ENCODE peak calls at places on chromosomes 16 and 17, in eight cellular contexts. Z is NCI-H2081; J is activated naive CD8-positive, alpha-beta T cell treated with anti-CD3 and anti-CD28 coated beads, Interleukin-2, amount 10 ng/mL, durations not matched to agents 7 days and 5 days; D is ureter; H is activated T-cell treated with anti-CD3 and anti-CD28 coated beads for 1 hour; P is caudate nucleus; F is GM23338; I is foreskin melanocyte. B is an unnamed sample.
A peak's percentile ranks its signal among the peaks of the same experiment; 100 is the strongest.

GRCh38 chr16:88002749-88003148 is 51.5 kb downstream of the BANP start:
- DNase-seq in I (no peak), Z (no peak), D (no peak), P (no peak), J (no peak), F (no peak), H (no peak), B (no peak)

GRCh38 chr17:66365204-66365524 is 62.8 kb downstream of the PRKCA start:
- DNase-seq in F (no peak), I (no peak), D (no peak), J (no peak), H (no peak), Z (no peak), P (no peak), B (no peak)

GRCh38 chr17:17437461-17437860 is 39.3 kb upstream of the MED9 start:
- DNase-seq in I (no peak), F (no peak), J (no peak), H (no peak), Z (no peak), D (no peak), P (no peak), B (no peak)

GRCh38 chr16:17483266-17483864 is 12.6 kb upstream of the XYLT1 start:
- DNase-seq in H (no peak), I (no peak), F (no peak), Z (no peak), P (no peak), J (no peak), D (no peak), B (no peak)

GRCh38 chr17:82257473-82257872 is 16.0 kb downstream of the CSNK1D start:
- DNase-seq in I (no peak), F (peak; percentile 65), P (peak; percentile 39), D (no peak), H (peak; percentile 48), Z (peak; percentile 17), J (no peak), B (peak; percentile 72)

GRCh38 chr17:29176500-29177351 is 3.5 kb downstream of the MYO18A start:
- DNase-seq in F (peak; percentile 80), I (no peak), Z (peak; percentile 88), P (no peak), J (peak; percentile 67), H (peak; percentile 43), D (no peak), B (peak; percentile 24)

GRCh38 chr16:5490499-5490898 is 392.9 kb upstream of the EEF2KMT start:
- DNase-seq in J (peak; percentile 50), Z (no peak), D (no peak), P (no peak), I (peak; percentile 22), F (peak; percentile 85), H (no peak), B (no peak)

GRCh38 chr16:86051376-86052114 is 152.6 kb downstream of the IRF8 start:
- DNase-seq in D (no peak), F (no peak), I (no peak), J (no peak), Z (no peak), H (no peak), P (no peak), B (no peak)

GRCh38 chr16:29745853-29746345 is at the start of gene C16orf54:
- DNase-seq in D (peak; percentile 74), Z (no peak), P (no peak), F (peak; percentile 50), I (no peak), J (peak; percentile 88), H (peak; percentile 84), B (peak; percentile 96)

GRCh38 chr16:11799509-11800384 is 2.7 kb upstream of the ZC3H7A start:
- DNase-seq in Z (no peak), H (no peak), F (no peak), P (no peak), D (no peak), J (no peak), I (no peak), B (no peak)

GRCh38 chr17:48894886-48895285 is 2.3 kb downstream of the ATP5MC1 start:
- DNase-seq in Z (peak; percentile 33), J (no peak), F (no peak), I (no peak), H (no peak), P (no peak), D (no peak), B (no peak)

GRCh38 chr16:89801800-89802199 is 14.6 kb downstream of the FANCA start:
- DNase-seq in F (no peak), I (no peak), P (no peak), Z (no peak), J (no peak), H (no peak), D (no peak), B (no peak)

GRCh38 chr17:29054835-29055234 is 11.9 kb downstream of the PIPOX start:
- DNase-seq in F (no peak), Z (no peak), P (no peak), D (no peak), J (no peak), H (no peak), I (no peak), B (no peak)

GRCh38 chr17:31935512-31935911 is 1.3 kb upstream of the SUZ12 start:
- DNase-seq in P (no peak), Z (no peak), D (no peak), I (no peak), F (no peak), H (no peak), J (no peak), B (no peak)

GRCh38 chr17:40596261-40596919 is 31.1 kb upstream of the CCR7 start:
- DNase-seq in P (no peak), D (no peak), Z (peak; percentile 33), I (peak; percentile 3), F (peak; percentile 54), J (no peak), H (no peak), B (no peak)

GRCh38 chr17:73013816-73014663 is 78.4 kb downstream of the SLC39A11 start:
- DNase-seq in H (no peak), Z (peak; percentile 36), D (no peak), P (no peak), J (no peak), F (peak; percentile 34), I (no peak), B (no peak)

GRCh38 chr16:4882261-4882632 is 35.0 kb downstream of the UBN1 start:
- DNase-seq in Z (no peak), J (no peak), H (no peak), F (no peak), I (no peak), D (no peak), P (no peak), B (no peak)

GRCh38 chr16:31202402-31203385 is at the start of gene PYCARD:
- DNase-seq in J (peak; percentile 71), I (no peak), P (no peak), H (no peak), F (peak; percentile 66), Z (no peak), D (peak; percentile 70), B (peak; percentile 41)

GRCh38 chr17:17765359-17765758 is 71.4 kb downstream of the SREBF1 start:
- DNase-seq in I (no peak), D (no peak), J (no peak), P (peak; percentile 13), F (no peak), Z (no peak), H (no peak), B (no peak)

GRCh38 chr16:56988161-56988947 is 1.0 kb upstream of the NLRC5 start:
- DNase-seq in F (no peak), D (no peak), J (peak; percentile 41), I (no peak), P (no peak), Z (no peak), H (no peak), B (no peak)

GRCh38 chr16:27475561-27475960 is 73.6 kb downstream of the IL21R start:
- DNase-seq in D (no peak), J (no peak), F (no peak), Z (no peak), I (no peak), P (no peak), H (no peak), B (no peak)

GRCh38 chr16:62891-63290 is 9.3 kb downstream of the SNRNP25 start:
- DNase-seq in H (no peak), J (no peak), Z (no peak), D (no peak), F (no peak), I (no peak), P (no peak), B (no peak)

GRCh38 chr17:14304876-14305636 is 4.2 kb downstream of the HS3ST3B1 start:
- DNase-seq in D (no peak), H (no peak), Z (no peak), I (no peak), J (no peak), F (peak; percentile 63), P (no peak), B (no peak)

GRCh38 chr17:82964851-82965341 is 114.5 kb upstream of the METRNL start:
- DNase-seq in P (no peak), H (no peak), F (no peak), Z (no peak), J (no peak), I (no peak), D (peak; percentile 38), B (no peak)